ENCODE peak calls at places on chromosome 22, in eight cellular contexts. One of them, this sample, is unnamed.

GRCh38 chr22:39623603-39624500 is 53.3 kb downstream of the CACNA1I start:
- ATAC-seq in A549: peak; percentile 32
- ATAC-seq in gastrocnemius medialis: no peak
- ATAC-seq in body of pancreas: no peak
- ATAC-seq in HCT116: no peak
- ATAC-seq in right lobe of liver: no peak
- ATAC-seq in upper lobe of left lung: no peak
- ATAC-seq in IMR-90: no peak
- ATAC-seq in this sample: no peak

GRCh38 chr22:32771761-32772160 is 29.7 kb upstream of the TIMP3 start:
- ATAC-seq in IMR-90: no peak
- ATAC-seq in A549: no peak
- ATAC-seq in right lobe of liver: no peak
- ATAC-seq in gastrocnemius medialis: no peak
- ATAC-seq in upper lobe of left lung: no peak
- ATAC-seq in body of pancreas: no peak
- ATAC-seq in HCT116: no peak
- ATAC-seq in this sample: no peak

GRCh38 chr22:24996420-24996952 is 44.0 kb downstream of the KIAA1671 start:
- ATAC-seq in HCT116: peak; percentile 65
- ATAC-seq in upper lobe of left lung: peak; percentile 48
- ATAC-seq in body of pancreas: no peak
- ATAC-seq in gastrocnemius medialis: peak; percentile 66
- ATAC-seq in right lobe of liver: no peak
- ATAC-seq in A549: peak; percentile 55
- ATAC-seq in IMR-90: no peak
- ATAC-seq in this sample: peak; percentile 48

GRCh38 chr22:27068121-27068520 is 410.7 kb downstream of the MIAT start:
- ATAC-seq in HCT116: no peak
- ATAC-seq in right lobe of liver: no peak
- ATAC-seq in A549: no peak
- ATAC-seq in upper lobe of left lung: no peak
- ATAC-seq in gastrocnemius medialis: no peak
- ATAC-seq in IMR-90: no peak
- ATAC-seq in body of pancreas: no peak
- ATAC-seq in this sample: no peak

GRCh38 chr22:39349506-39349966 is 255 bp upstream of the SYNGR1 start:
- ATAC-seq in A549: peak; percentile 69
- ATAC-seq in body of pancreas: peak; percentile 76
- ATAC-seq in gastrocnemius medialis: peak; percentile 77
- ATAC-seq in HCT116: peak; percentile 70
- ATAC-seq in right lobe of liver: peak; percentile 57
- ATAC-seq in upper lobe of left lung: no peak
- ATAC-seq in IMR-90: peak; percentile 85
- ATAC-seq in this sample: peak; percentile 75

GRCh38 chr22:24437820-24438328 is 10.5 kb downstream of the ADORA2A start:
- ATAC-seq in gastrocnemius medialis: no peak
- ATAC-seq in upper lobe of left lung: no peak
- ATAC-seq in right lobe of liver: no peak
- ATAC-seq in A549: no peak
- ATAC-seq in HCT116: peak; percentile 58
- ATAC-seq in IMR-90: peak; percentile 41
- ATAC-seq in body of pancreas: no peak
- ATAC-seq in this sample: no peak

GRCh38 chr22:27857441-27857840 is 55.9 kb upstream of the MN1 start:
- ATAC-seq in body of pancreas: no peak
- ATAC-seq in A549: no peak
- ATAC-seq in gastrocnemius medialis: peak; percentile 82
- ATAC-seq in HCT116: no peak
- ATAC-seq in right lobe of liver: no peak
- ATAC-seq in IMR-90: peak; percentile 47
- ATAC-seq in upper lobe of left lung: no peak
- ATAC-seq in this sample: peak; percentile 53

GRCh38 chr22:33296941-33297340 is 238.8 kb upstream of the SYN3 start:
- ATAC-seq in right lobe of liver: no peak
- ATAC-seq in gastrocnemius medialis: no peak
- ATAC-seq in A549: no peak
- ATAC-seq in body of pancreas: no peak
- ATAC-seq in HCT116: no peak
- ATAC-seq in upper lobe of left lung: no peak
- ATAC-seq in IMR-90: no peak
- ATAC-seq in this sample: no peak

GRCh38 chr22:16955678-16956210 is 52.3 kb downstream of the GAB4 start:
- ATAC-seq in IMR-90: no peak
- ATAC-seq in HCT116: no peak
- ATAC-seq in body of pancreas: no peak
- ATAC-seq in upper lobe of left lung: no peak
- ATAC-seq in A549: no peak
- ATAC-seq in gastrocnemius medialis: no peak
- ATAC-seq in right lobe of liver: no peak
- ATAC-seq in this sample: no peak

GRCh38 chr22:41405588-41405987 is 23.8 kb downstream of the TEF start:
- ATAC-seq in gastrocnemius medialis: no peak
- ATAC-seq in upper lobe of left lung: no peak
- ATAC-seq in A549: no peak
- ATAC-seq in HCT116: no peak
- ATAC-seq in IMR-90: no peak
- ATAC-seq in body of pancreas: no peak
- ATAC-seq in right lobe of liver: no peak
- ATAC-seq in this sample: no peak

GRCh38 chr22:36145881-36146280 is 14.7 kb downstream of the APOL3 start:
- ATAC-seq in right lobe of liver: no peak
- ATAC-seq in gastrocnemius medialis: no peak
- ATAC-seq in A549: no peak
- ATAC-seq in HCT116: no peak
- ATAC-seq in IMR-90: peak; percentile 19
- ATAC-seq in upper lobe of left lung: no peak
- ATAC-seq in body of pancreas: no peak
- ATAC-seq in this sample: no peak

GRCh38 chr22:33000342-33001280 is 57.6 kb downstream of the SYN3 start:
- ATAC-seq in HCT116: peak; percentile 88
- ATAC-seq in right lobe of liver: peak; percentile 92
- ATAC-seq in upper lobe of left lung: peak; percentile 67
- ATAC-seq in A549: peak; percentile 86
- ATAC-seq in gastrocnemius medialis: no peak
- ATAC-seq in body of pancreas: peak; percentile 42
- ATAC-seq in IMR-90: peak; percentile 99
- ATAC-seq in this sample: peak; percentile 59

GRCh38 chr22:48534395-48534958 is 1293.2 kb downstream of the BRD1 start:
- ATAC-seq in body of pancreas: peak; percentile 33
- ATAC-seq in HCT116: no peak
- ATAC-seq in A549: no peak
- ATAC-seq in gastrocnemius medialis: no peak
- ATAC-seq in upper lobe of left lung: no peak
- ATAC-seq in IMR-90: no peak
- ATAC-seq in right lobe of liver: no peak
- ATAC-seq in this sample: no peak

GRCh38 chr22:25567305-25567704 is 2.8 kb downstream of the GRK3 start:
- ATAC-seq in upper lobe of left lung: no peak
- ATAC-seq in body of pancreas: no peak
- ATAC-seq in HCT116: no peak
- ATAC-seq in IMR-90: no peak
- ATAC-seq in right lobe of liver: no peak
- ATAC-seq in gastrocnemius medialis: no peak
- ATAC-seq in A549: no peak
- ATAC-seq in this sample: no peak

GRCh38 chr22:19579880-19580279 is 55.7 kb upstream of the CLDN5 start:
- ATAC-seq in body of pancreas: no peak
- ATAC-seq in gastrocnemius medialis: peak; percentile 70
- ATAC-seq in IMR-90: no peak
- ATAC-seq in A549: no peak
- ATAC-seq in upper lobe of left lung: peak; percentile 73
- ATAC-seq in right lobe of liver: peak; percentile 72
- ATAC-seq in HCT116: no peak
- ATAC-seq in this sample: peak; percentile 68

GRCh38 chr22:25747245-25747944 is 5.4 kb downstream of the MYO18B start:
- ATAC-seq in IMR-90: peak; percentile 73
- ATAC-seq in body of pancreas: peak; percentile 73
- ATAC-seq in right lobe of liver: peak; percentile 75
- ATAC-seq in upper lobe of left lung: no peak
- ATAC-seq in gastrocnemius medialis: peak; percentile 77
- ATAC-seq in A549: peak; percentile 79
- ATAC-seq in HCT116: peak; percentile 77
- ATAC-seq in this sample: peak; percentile 60

GRCh38 chr22:33597274-33597985 is 322.8 kb downstream of the LARGE1 start:
- ATAC-seq in right lobe of liver: no peak
- ATAC-seq in IMR-90: no peak
- ATAC-seq in gastrocnemius medialis: no peak
- ATAC-seq in body of pancreas: no peak
- ATAC-seq in HCT116: no peak
- ATAC-seq in A549: no peak
- ATAC-seq in upper lobe of left lung: no peak
- ATAC-seq in this sample: no peak

GRCh38 chr22:27105142-27106025 is 448.0 kb downstream of the MIAT start:
- ATAC-seq in HCT116: no peak
- ATAC-seq in A549: no peak
- ATAC-seq in gastrocnemius medialis: peak; percentile 82
- ATAC-seq in upper lobe of left lung: peak; percentile 66
- ATAC-seq in IMR-90: peak; percentile 64
- ATAC-seq in right lobe of liver: no peak
- ATAC-seq in body of pancreas: no peak
- ATAC-seq in this sample: peak; percentile 93

GRCh38 chr22:32165692-32166091 is 6.6 kb upstream of the C22orf42 start:
- ATAC-seq in upper lobe of left lung: no peak
- ATAC-seq in IMR-90: no peak
- ATAC-seq in HCT116: no peak
- ATAC-seq in gastrocnemius medialis: no peak
- ATAC-seq in right lobe of liver: no peak
- ATAC-seq in body of pancreas: no peak
- ATAC-seq in A549: no peak
- ATAC-seq in this sample: no peak

GRCh38 chr22:19430890-19431541 is 517 bp downstream of the HIRA start:
- ATAC-seq in right lobe of liver: peak; percentile 32
- ATAC-seq in upper lobe of left lung: no peak
- ATAC-seq in gastrocnemius medialis: peak; percentile 14
- ATAC-seq in HCT116: peak; percentile 4
- ATAC-seq in body of pancreas: no peak
- ATAC-seq in A549: peak; percentile 8
- ATAC-seq in IMR-90: peak; percentile 1
- ATAC-seq in this sample: no peak

GRCh38 chr22:19035474-19036228 is 86.6 kb downstream of the DGCR2 start:
- ATAC-seq in gastrocnemius medialis: no peak
- ATAC-seq in right lobe of liver: peak; percentile 62
- ATAC-seq in upper lobe of left lung: no peak
- ATAC-seq in IMR-90: peak; percentile 46
- ATAC-seq in A549: peak; percentile 38
- ATAC-seq in HCT116: peak; percentile 51
- ATAC-seq in body of pancreas: peak; percentile 34
- ATAC-seq in this sample: peak; percentile 26

GRCh38 chr22:11628651-11629511 is 3899.1 kb upstream of the OR11H1 start:
- ATAC-seq in gastrocnemius medialis: no peak
- ATAC-seq in IMR-90: no peak
- ATAC-seq in upper lobe of left lung: peak; percentile 79
- ATAC-seq in right lobe of liver: no peak
- ATAC-seq in A549: no peak
- ATAC-seq in body of pancreas: no peak
- ATAC-seq in HCT116: no peak
- ATAC-seq in this sample: peak; percentile 36

GRCh38 chr22:50190182-50190951 is 4.7 kb downstream of the TRABD start:
- ATAC-seq in right lobe of liver: peak; percentile 46
- ATAC-seq in upper lobe of left lung: peak; percentile 87
- ATAC-seq in gastrocnemius medialis: no peak
- ATAC-seq in HCT116: peak; percentile 73
- ATAC-seq in A549: peak; percentile 76
- ATAC-seq in IMR-90: peak; percentile 10
- ATAC-seq in body of pancreas: peak; percentile 71
- ATAC-seq in this sample: peak; percentile 68
- TF ChIP-seq POLR2A in right lobe of liver: peak; percentile 38
- TF ChIP-seq POLR2A in upper lobe of left lung: peak; percentile 20
- TF ChIP-seq POLR2A in gastrocnemius medialis: no peak
- TF ChIP-seq POLR2A in HCT116: peak; percentile 23
- TF ChIP-seq POLR2A in A549: peak; percentile 31
- TF ChIP-seq POLR2A in IMR-90: no peak
- TF ChIP-seq POLR2A in body of pancreas: peak; percentile 71
- TF ChIP-seq POLR2A in this sample: no peak

DNA sequence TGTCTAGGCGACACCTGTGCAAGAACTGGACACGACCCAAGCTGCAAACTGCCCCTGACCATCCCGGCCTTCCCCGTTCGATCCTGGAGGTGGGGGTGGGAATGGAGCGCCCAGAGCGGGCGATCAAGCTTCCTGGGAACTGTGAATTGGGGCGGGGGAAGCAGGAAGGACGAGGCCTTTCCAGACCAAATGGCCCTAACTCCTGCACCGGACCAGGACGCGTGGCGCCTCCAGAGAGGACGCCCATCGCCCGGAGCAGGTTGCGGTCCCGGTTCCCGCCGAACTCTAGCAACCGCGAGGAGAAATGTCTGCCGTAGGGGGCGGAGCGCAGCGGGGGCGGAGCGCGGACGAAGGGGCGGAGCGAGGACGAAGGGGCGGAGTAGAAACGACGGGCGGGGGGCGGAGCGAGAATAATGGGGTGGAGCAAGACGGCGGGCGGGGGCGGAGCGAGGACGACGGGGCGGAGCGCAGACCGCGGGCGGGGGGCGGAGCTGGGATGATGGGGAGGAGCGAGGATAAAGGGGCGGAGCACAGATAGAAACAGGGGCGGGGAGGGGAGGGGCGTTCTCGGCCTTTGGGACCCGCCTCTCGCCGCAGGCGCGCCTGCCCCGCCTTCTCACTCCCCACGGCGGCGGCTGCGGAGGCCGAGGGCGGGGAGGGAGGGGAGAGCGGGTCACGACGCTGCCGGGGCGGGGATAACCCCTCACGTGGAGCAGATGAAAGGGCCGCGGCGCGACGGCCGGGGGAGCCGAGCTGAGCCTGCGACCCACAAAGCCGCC is at the start of gene ZNRF3:
- ATAC-seq in right lobe of liver: peak; percentile 96
- ATAC-seq in A549: peak; percentile 80
- ATAC-seq in IMR-90: peak; percentile 97
- ATAC-seq in HCT116: peak; percentile 85
- ATAC-seq in upper lobe of left lung: peak; percentile 99
- ATAC-seq in gastrocnemius medialis: peak; percentile 87
- ATAC-seq in body of pancreas: peak; percentile 93
- ATAC-seq in this sample: peak; percentile 94
- TF ChIP-seq POLR2A in right lobe of liver: no peak
- TF ChIP-seq POLR2A in A549: peak; percentile 59
- TF ChIP-seq POLR2A in IMR-90: peak; percentile 41
- TF ChIP-seq POLR2A in HCT116: peak; percentile 29
- TF ChIP-seq POLR2A in upper lobe of left lung: no peak
- TF ChIP-seq POLR2A in gastrocnemius medialis: peak; percentile 83
- TF ChIP-seq POLR2A in body of pancreas: peak; percentile 32
- TF ChIP-seq POLR2A in this sample: peak; percentile 30

GRCh38 chr22:44596726-44597125 is 98.7 kb upstream of the RTL6 start:
- ATAC-seq in upper lobe of left lung: peak; percentile 8
- ATAC-seq in body of pancreas: no peak
- ATAC-seq in gastrocnemius medialis: no peak
- ATAC-seq in HCT116: no peak
- ATAC-seq in right lobe of liver: no peak
- ATAC-seq in A549: no peak
- ATAC-seq in IMR-90: no peak
- ATAC-seq in this sample: no peak
- TF ChIP-seq POLR2A in upper lobe of left lung: no peak
- TF ChIP-seq POLR2A in body of pancreas: no peak
- TF ChIP-seq POLR2A in gastrocnemius medialis: no peak
- TF ChIP-seq POLR2A in HCT116: no peak
- TF ChIP-seq POLR2A in right lobe of liver: no peak
- TF ChIP-seq POLR2A in A549: no peak
- TF ChIP-seq POLR2A in IMR-90: no peak
- TF ChIP-seq POLR2A in this sample: no peak

GRCh38 chr22:23386822-23387580 is 193.1 kb downstream of the IGLL1 start:
- ATAC-seq in HCT116: no peak
- ATAC-seq in right lobe of liver: no peak
- ATAC-seq in body of pancreas: no peak
- ATAC-seq in gastrocnemius medialis: no peak
- ATAC-seq in A549: no peak
- ATAC-seq in IMR-90: no peak
- ATAC-seq in upper lobe of left lung: no peak
- ATAC-seq in this sample: no peak
- TF ChIP-seq POLR2A in HCT116: no peak
- TF ChIP-seq POLR2A in right lobe of liver: no peak
- TF ChIP-seq POLR2A in body of pancreas: no peak
- TF ChIP-seq POLR2A in gastrocnemius medialis: no peak
- TF ChIP-seq POLR2A in A549: no peak
- TF ChIP-seq POLR2A in IMR-90: no peak
- TF ChIP-seq POLR2A in upper lobe of left lung: no peak
- TF ChIP-seq POLR2A in this sample: no peak